ENCODE peak calls at places on chromosome 9, in four cellular contexts. One of them, this sample, is unnamed.
A peak's percentile ranks its signal among the peaks of the same experiment; 100 is the strongest.

GRCh38 chr9:70563437-70564204 is 149.2 kb upstream of the KLF9 start:
- DNase-seq in HCT116: no peak
- DNase-seq in K562: no peak
- DNase-seq in HepG2: no peak
- DNase-seq in this sample: no peak

GRCh38 chr9:124311283-124311682 is 53.5 kb downstream of the NEK6 start:
- DNase-seq in HCT116: no peak
- DNase-seq in K562: no peak
- DNase-seq in HepG2: no peak
- DNase-seq in this sample: no peak

GRCh38 chr9:93268551-93269314 is 84.8 kb downstream of the WNK2 start:
- DNase-seq in HCT116: no peak
- DNase-seq in K562: no peak
- DNase-seq in HepG2: no peak
- DNase-seq in this sample: no peak

GRCh38 chr9:133506653-133507038 is 18.1 kb downstream of the MYMK start:
- DNase-seq in HCT116: no peak
- DNase-seq in K562: no peak
- DNase-seq in HepG2: peak; percentile 98
- DNase-seq in this sample: peak; percentile 39

GRCh38 chr9:128091144-128091543 is 23.1 kb downstream of the SLC25A25 start:
- DNase-seq in HCT116: no peak
- DNase-seq in K562: peak; percentile 62
- DNase-seq in HepG2: no peak
- DNase-seq in this sample: no peak

GRCh38 chr9:128636024-128636390 is 20.6 kb downstream of the DYNC2I2 start:
- DNase-seq in HCT116: no peak
- DNase-seq in K562: no peak
- DNase-seq in HepG2: peak; percentile 81
- DNase-seq in this sample: no peak

GRCh38 chr9:129111762-129112151 is 542 bp downstream of the PTPA start:
- DNase-seq in HCT116: no peak
- DNase-seq in K562: peak; percentile 63
- DNase-seq in HepG2: peak; percentile 25
- DNase-seq in this sample: no peak

GRCh38 chr9:81031422-81032029 is 657.8 kb downstream of the TLE1 start:
- DNase-seq in HCT116: no peak
- DNase-seq in K562: no peak
- DNase-seq in HepG2: no peak
- DNase-seq in this sample: no peak

GRCh38 chr9:20872340-20872977 is 159.0 kb downstream of the HACD4 start:
- DNase-seq in HCT116: no peak
- DNase-seq in K562: no peak
- DNase-seq in HepG2: no peak
- DNase-seq in this sample: no peak

GRCh38 chr9:35526087-35526801 is 36.3 kb downstream of the RUSC2 start:
- DNase-seq in HCT116: no peak
- DNase-seq in K562: no peak
- DNase-seq in HepG2: no peak
- DNase-seq in this sample: no peak

GRCh38 chr9:69885474-69885929 is 64.9 kb downstream of the CFAP95 start:
- DNase-seq in HCT116: no peak
- DNase-seq in K562: no peak
- DNase-seq in HepG2: no peak
- DNase-seq in this sample: no peak

GRCh38 chr9:12876872-12877271 is 102.1 kb downstream of the LURAP1L start:
- DNase-seq in HCT116: no peak
- DNase-seq in K562: no peak
- DNase-seq in HepG2: no peak
- DNase-seq in this sample: no peak

GRCh38 chr9:127369428-127369827 is 27.5 kb upstream of the SLC2A8 start:
- DNase-seq in HCT116: no peak
- DNase-seq in K562: no peak
- DNase-seq in HepG2: no peak
- DNase-seq in this sample: no peak

GRCh38 chr9:107866912-107867311 is 377.3 kb upstream of the KLF4 start:
- DNase-seq in HCT116: no peak
- DNase-seq in K562: no peak
- DNase-seq in HepG2: no peak
- DNase-seq in this sample: no peak

GRCh38 chr9:133144887-133145466 is 18.7 kb downstream of the GBGT1 start:
- DNase-seq in HCT116: no peak
- DNase-seq in K562: no peak
- DNase-seq in HepG2: no peak
- DNase-seq in this sample: no peak

GRCh38 chr9:5459289-5459829 is 9.0 kb downstream of the CD274 start:
- DNase-seq in HCT116: no peak
- DNase-seq in K562: no peak
- DNase-seq in HepG2: no peak
- DNase-seq in this sample: no peak

GRCh38 chr9:93115486-93115885 is 18.6 kb downstream of the NINJ1 start:
- DNase-seq in HCT116: no peak
- DNase-seq in K562: peak; percentile 46
- DNase-seq in HepG2: no peak
- DNase-seq in this sample: no peak

GRCh38 chr9:100919526-100919925 is 109.0 kb upstream of the PLPPR1 start:
- DNase-seq in HCT116: no peak
- DNase-seq in K562: no peak
- DNase-seq in HepG2: no peak
- DNase-seq in this sample: no peak

GRCh38 chr9:89493181-89493580 is 4.7 kb downstream of the SEMA4D start:
- DNase-seq in HCT116: no peak
- DNase-seq in K562: no peak
- DNase-seq in HepG2: no peak
- DNase-seq in this sample: no peak

GRCh38 chr9:121686930-121687541 is 35.6 kb downstream of the DAB2IP start:
- DNase-seq in HCT116: peak; percentile 43
- DNase-seq in K562: peak; percentile 77
- DNase-seq in HepG2: peak; percentile 63
- DNase-seq in this sample: peak; percentile 42

GRCh38 chr9:108838017-108838416 is 17.8 kb downstream of the ACTL7B start:
- DNase-seq in HCT116: no peak
- DNase-seq in K562: no peak
- DNase-seq in HepG2: peak; percentile 39
- DNase-seq in this sample: no peak

GRCh38 chr9:120524038-120524437 is 55.9 kb downstream of the CDK5RAP2 start:
- DNase-seq in HCT116: no peak
- DNase-seq in K562: no peak
- DNase-seq in HepG2: no peak
- DNase-seq in this sample: no peak

GRCh38 chr9:91428927-91429351 is 5.3 kb upstream of the NFIL3 start:
- DNase-seq in HCT116: no peak
- DNase-seq in K562: no peak
- DNase-seq in HepG2: no peak
- DNase-seq in this sample: no peak

GRCh38 chr9:82761911-82762310 is 301.0 kb downstream of the RASEF start:
- DNase-seq in HCT116: no peak
- DNase-seq in K562: no peak
- DNase-seq in HepG2: no peak
- DNase-seq in this sample: no peak

GRCh38 chr9:6680797-6681146 is 35.2 kb upstream of the GLDC start:
- DNase-seq in HCT116: no peak
- DNase-seq in K562: no peak
- DNase-seq in HepG2: peak; percentile 68
- DNase-seq in this sample: no peak

GRCh38 chr9:95088421-95089161 is 228.9 kb downstream of the FANCC start:
- DNase-seq in HCT116: no peak
- DNase-seq in K562: no peak
- DNase-seq in HepG2: no peak
- DNase-seq in this sample: no peak

GRCh38 chr9:89850633-89851325 is 246.0 kb downstream of the GADD45G start:
- DNase-seq in HCT116: no peak
- DNase-seq in K562: no peak
- DNase-seq in HepG2: no peak
- DNase-seq in this sample: no peak

GRCh38 chr9:86285247-86285646 is 2.9 kb upstream of the ISCA1 start:
- DNase-seq in HCT116: no peak
- DNase-seq in K562: no peak
- DNase-seq in HepG2: no peak
- DNase-seq in this sample: no peak

GRCh38 chr9:86280580-86280979 is 1.8 kb downstream of the ISCA1 start:
- DNase-seq in HCT116: no peak
- DNase-seq in K562: no peak
- DNase-seq in HepG2: no peak
- DNase-seq in this sample: no peak

GRCh38 chr9:86282077-86282978 is at the start of gene ISCA1:
- DNase-seq in HCT116: peak; percentile 64
- DNase-seq in K562: peak; percentile 82
- DNase-seq in HepG2: peak; percentile 86
- DNase-seq in this sample: no peak

GRCh38 chr9:86281577-86282076 is 711 bp downstream of the ISCA1 start:
- DNase-seq in HCT116: no peak
- DNase-seq in K562: no peak
- DNase-seq in HepG2: peak; percentile 72
- DNase-seq in this sample: no peak

GRCh38 chr9:86282979-86283535 is 719 bp upstream of the ISCA1 start:
- DNase-seq in HCT116: no peak
- DNase-seq in K562: no peak
- DNase-seq in HepG2: no peak
- DNase-seq in this sample: no peak
- TF ChIP-seq REST in HCT116: no peak
- TF ChIP-seq REST in K562: no peak
- TF ChIP-seq REST in HepG2: no peak
- TF ChIP-seq REST in this sample: no peak

GRCh38 chr9:37924538-37924937 is 20.6 kb upstream of the SLC25A51 start:
- DNase-seq in HCT116: no peak
- DNase-seq in K562: no peak
- DNase-seq in HepG2: no peak
- DNase-seq in this sample: no peak

GRCh38 chr9:37922391-37923120 is 18.6 kb upstream of the SLC25A51 start:
- DNase-seq in HCT116: no peak
- DNase-seq in K562: no peak
- DNase-seq in HepG2: no peak
- DNase-seq in this sample: no peak

GRCh38 chr9:37923121-37923795 is 19.3 kb upstream of the SLC25A51 start:
- DNase-seq in HCT116: no peak
- DNase-seq in K562: peak; percentile 25
- DNase-seq in HepG2: no peak
- DNase-seq in this sample: no peak

GRCh38 chr9:37925006-37925405 is 21.1 kb upstream of the SLC25A51 start:
- DNase-seq in HCT116: no peak
- DNase-seq in K562: no peak
- DNase-seq in HepG2: no peak
- DNase-seq in this sample: no peak

GRCh38 chr9:37923796-37924430 is 20.0 kb upstream of the SLC25A51 start:
- DNase-seq in HCT116: no peak
- DNase-seq in K562: no peak
- DNase-seq in HepG2: no peak
- DNase-seq in this sample: no peak
- H3K4me1 ChIP-seq in HCT116: peaks cover 33% of the 10 kb centered on the region
- H3K4me1 ChIP-seq in K562: peaks cover 11% of the 10 kb centered on the region
- H3K4me1 ChIP-seq in HepG2: peaks cover 13% of the 10 kb centered on the region
- H3K4me1 ChIP-seq in this sample: peaks cover 41% of the 10 kb centered on the region

GRCh38 chr9:98215821-98216220 is 23.4 kb upstream of the CORO2A start:
- DNase-seq in HCT116: no peak
- DNase-seq in K562: no peak
- DNase-seq in HepG2: no peak
- DNase-seq in this sample: no peak
- TF ChIP-seq TCF7L2 in HCT116: peak; percentile 87
- TF ChIP-seq TCF7L2 in K562: no peak
- TF ChIP-seq TCF7L2 in HepG2: no peak
- TF ChIP-seq TCF7L2 in this sample: peak; percentile 82

GRCh38 chr9:131095666-131096489 is 453 bp upstream of the AIF1L start:
- DNase-seq in HCT116: peak; percentile 22
- DNase-seq in K562: peak; percentile 100
- DNase-seq in HepG2: peak; percentile 56
- DNase-seq in this sample: no peak

GRCh38 chr9:131098391-131099087 is 2.2 kb downstream of the AIF1L start:
- DNase-seq in HCT116: no peak
- DNase-seq in K562: peak; percentile 81
- DNase-seq in HepG2: no peak
- DNase-seq in this sample: no peak

GRCh38 chr9:131097948-131098278 is 1.6 kb downstream of the AIF1L start:
- DNase-seq in HCT116: no peak
- DNase-seq in K562: no peak
- DNase-seq in HepG2: no peak
- DNase-seq in this sample: no peak

GRCh38 chr9:131096490-131097258 is at the start of gene AIF1L:
- DNase-seq in HCT116: peak; percentile 29
- DNase-seq in K562: peak; percentile 99
- DNase-seq in HepG2: no peak
- DNase-seq in this sample: no peak

DNA sequence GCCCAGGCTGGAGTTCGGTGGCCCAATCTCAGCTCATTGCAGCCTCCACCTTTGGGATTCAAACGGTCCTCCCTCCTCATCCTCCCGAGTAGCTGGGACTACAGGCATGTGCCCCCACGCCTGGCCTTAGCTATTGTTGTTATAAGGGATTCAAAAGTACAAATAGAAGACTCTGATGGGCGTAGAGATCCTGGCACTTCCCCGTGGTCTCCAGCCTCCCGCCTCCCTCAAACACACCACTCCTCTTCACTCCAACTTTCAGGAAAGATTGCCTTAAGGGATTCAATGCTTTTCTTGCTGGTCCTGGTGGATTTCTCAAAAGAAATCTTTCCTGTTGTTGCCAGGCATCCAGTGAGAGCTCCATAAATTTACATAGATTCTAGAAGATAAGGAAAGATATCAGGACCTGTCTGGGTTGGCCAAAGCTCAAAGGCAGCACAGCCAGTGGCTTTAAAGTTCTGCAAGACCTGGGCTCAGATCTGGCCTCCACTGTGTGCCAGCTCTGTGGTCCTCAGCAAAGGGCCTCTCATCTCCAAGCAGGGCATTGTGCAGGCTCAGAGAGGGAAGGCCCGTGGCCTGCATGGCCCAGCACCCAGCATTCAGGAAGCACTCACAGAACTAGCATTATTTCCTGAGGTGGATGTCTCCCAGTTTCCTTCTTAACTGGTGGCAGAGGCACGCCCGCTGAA is 1.1 kb downstream of the AIF1L start:
- DNase-seq in HCT116: no peak
- DNase-seq in K562: no peak
- DNase-seq in HepG2: no peak
- DNase-seq in this sample: no peak
- TF ChIP-seq REST in HCT116: no peak
- TF ChIP-seq REST in K562: no peak
- TF ChIP-seq REST in HepG2: no peak
- TF ChIP-seq REST in this sample: no peak

DNA sequence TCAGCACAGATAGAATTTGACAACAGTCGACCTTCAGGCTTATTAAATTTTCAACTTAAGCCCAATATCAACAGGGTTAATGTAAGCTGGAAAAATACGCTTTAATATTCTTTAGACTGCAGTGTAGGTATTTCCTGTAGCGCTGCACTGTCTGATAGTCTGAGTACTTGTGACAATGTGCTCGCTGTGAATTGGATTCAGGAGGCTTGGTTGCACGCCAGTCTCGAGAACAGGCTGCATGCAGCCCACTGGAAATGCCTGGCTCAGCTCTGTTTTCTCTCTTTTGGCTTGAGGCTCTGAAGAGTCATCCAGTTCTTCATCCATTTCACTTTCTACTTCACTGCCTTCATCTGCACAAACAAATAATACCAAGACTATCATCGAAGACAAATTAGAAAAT is 300.9 kb downstream of the RFX3 start:
- DNase-seq in HCT116: no peak
- DNase-seq in K562: no peak
- DNase-seq in HepG2: no peak
- DNase-seq in this sample: no peak
- H3K4me1 ChIP-seq in HCT116: no peaks in the 10 kb centered on the region
- H3K4me1 ChIP-seq in K562: no peaks in the 10 kb centered on the region
- H3K4me1 ChIP-seq in HepG2: no peaks in the 10 kb centered on the region
- H3K4me1 ChIP-seq in this sample: no peaks in the 10 kb centered on the region